ENCODE peak calls at places on chromosomes 4 and X, in five cellular contexts. V is A549; B is CD4-positive, CD25-positive, alpha-beta regulatory T cell; O is HCT116; S is tibial artery. N is an unnamed sample.

GRCh38 chr4:41178372-41179085 is 35.8 kb downstream of the APBB2 start:
- DNase-seq in V (no peak), B (no peak), O (no peak), S (no peak), N (no peak)

GRCh38 chr4:119897260-119897659 is 169.4 kb downstream of the MAD2L1 start:
- DNase-seq in V (no peak), B (no peak), O (no peak), S (no peak), N (no peak)

GRCh38 chr4:126180642-126181041 is 865.9 kb downstream of the FAT4 start:
- DNase-seq in V (no peak), B (no peak), O (no peak), S (no peak), N (no peak)

GRCh38 chrX:101482296-101482695 is 3.0 kb upstream of the ARMCX4 start:
- DNase-seq in V (no peak), B (no peak), O (no peak), S (no peak), N (no peak)

GRCh38 chr4:131644619-131645018 is 1504.5 kb upstream of the PCDH10 start:
- DNase-seq in V (no peak), B (no peak), O (peak; percentile 35), S (no peak), N (no peak)

GRCh38 chr4:113701156-113701555 is 60.4 kb downstream of the CAMK2D start:
- DNase-seq in V (no peak), B (no peak), O (no peak), S (no peak), N (no peak)

GRCh38 chrX:52923781-52924241 is 26.7 kb downstream of the FAM156B start:
- DNase-seq in V (no peak), B (no peak), O (no peak), S (peak; percentile 65), N (no peak)

GRCh38 chrX:131072871-131073571 is 14.9 kb downstream of the ARHGAP36 start:
- DNase-seq in V (no peak), B (no peak), O (no peak), S (no peak), N (no peak)

GRCh38 chr4:145845118-145845517 is 93.5 kb downstream of the ZNF827 start:
- DNase-seq in V (no peak), B (no peak), O (no peak), S (no peak), N (no peak)

GRCh38 chr4:74453846-74454742 is 9.2 kb downstream of the AREG start:
- DNase-seq in V (no peak), B (no peak), O (no peak), S (no peak), N (no peak)

GRCh38 chr4:55447826-55448225 is 52.1 kb downstream of the TMEM165 start:
- DNase-seq in V (no peak), B (no peak), O (no peak), S (no peak), N (no peak)

GRCh38 chrX:21972721-21973120 is 32.2 kb downstream of the SMS start:
- DNase-seq in V (no peak), B (peak; percentile 70), O (no peak), S (no peak), N (peak; percentile 44)

GRCh38 chrX:125205918-125206665 is 113.6 kb upstream of the TEX13C start:
- DNase-seq in V (no peak), B (no peak), O (no peak), S (peak; percentile 61), N (no peak)

GRCh38 chrX:125203379-125203736 is 116.3 kb upstream of the TEX13C start:
- DNase-seq in V (no peak), B (no peak), O (no peak), S (peak; percentile 63), N (no peak)

GRCh38 chrX:125203737-125204578 is 115.7 kb upstream of the TEX13C start:
- DNase-seq in V (no peak), B (no peak), O (no peak), S (peak; percentile 74), N (no peak)

GRCh38 chrX:125202486-125203378 is 116.9 kb upstream of the TEX13C start:
- DNase-seq in V (no peak), B (no peak), O (no peak), S (no peak), N (no peak)

GRCh38 chrX:125205084-125205917 is 114.4 kb upstream of the TEX13C start:
- DNase-seq in V (peak; percentile 41), B (peak; percentile 23), O (no peak), S (peak; percentile 78), N (no peak)
- H3K4me3 ChIP-seq in V (peak overlapping the region; percentile 54), B (no peak overlapping the region), O (no peak overlapping the region), S (peak overlapping the region; percentile 55), N (peak overlapping the region; percentile 13)

GRCh38 chr4:150257338-150257737 is 179.1 kb downstream of the DCLK2 start:
- DNase-seq in V (no peak), B (no peak), O (no peak), S (no peak), N (no peak)

GRCh38 chr4:150253965-150254364 is 175.7 kb downstream of the DCLK2 start:
- DNase-seq in V (no peak), B (no peak), O (no peak), S (no peak), N (no peak)

GRCh38 chr4:150255610-150256580 is 177.7 kb downstream of the DCLK2 start:
- DNase-seq in V (no peak), B (no peak), O (no peak), S (no peak), N (no peak)

GRCh38 chr4:150258569-150258968 is 180.3 kb downstream of the DCLK2 start:
- DNase-seq in V (no peak), B (no peak), O (no peak), S (no peak), N (no peak)

GRCh38 chr4:150256841-150257273 is 178.6 kb downstream of the DCLK2 start:
- DNase-seq in V (no peak), B (no peak), O (no peak), S (no peak), N (no peak)
- H3K4me3 ChIP-seq in V (no peak overlapping the region), B (no peak overlapping the region), O (no peak overlapping the region), S (no peak overlapping the region), N (no peak overlapping the region)

GRCh38 chr4:13529130-13529919 is 15.0 kb downstream of the NKX3-2 start:
- DNase-seq in V (no peak), B (no peak), O (no peak), S (no peak), N (no peak)
- H3K4me3 ChIP-seq in V (no peak overlapping the region), B (no peak overlapping the region), O (no peak overlapping the region), S (no peak overlapping the region), N (no peak overlapping the region)

DNA sequence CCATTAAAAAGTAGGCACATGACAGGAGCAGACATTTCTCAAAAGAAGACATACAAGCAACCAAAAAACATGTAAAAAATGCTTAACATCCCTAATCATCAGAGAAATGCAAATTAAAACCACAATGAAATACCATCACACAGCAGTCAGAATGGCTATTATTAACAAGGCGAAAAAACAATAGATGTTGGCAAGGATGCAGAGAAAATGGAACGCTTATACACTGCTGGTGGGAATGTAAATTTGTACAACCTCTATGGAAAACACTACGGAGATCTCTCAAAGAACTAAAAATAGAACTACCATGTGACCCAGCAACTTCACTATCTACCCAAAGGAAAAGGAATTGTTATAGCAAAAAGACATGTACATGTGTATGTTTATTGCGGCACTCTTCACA is 71.5 kb downstream of the PPP4R3C start:
- DNase-seq in V (no peak), B (no peak), O (no peak), S (no peak), N (no peak)
- H3K4me3 ChIP-seq in V (no peak overlapping the region), B (no peak overlapping the region), O (no peak overlapping the region), S (no peak overlapping the region), N (no peak overlapping the region)

DNA sequence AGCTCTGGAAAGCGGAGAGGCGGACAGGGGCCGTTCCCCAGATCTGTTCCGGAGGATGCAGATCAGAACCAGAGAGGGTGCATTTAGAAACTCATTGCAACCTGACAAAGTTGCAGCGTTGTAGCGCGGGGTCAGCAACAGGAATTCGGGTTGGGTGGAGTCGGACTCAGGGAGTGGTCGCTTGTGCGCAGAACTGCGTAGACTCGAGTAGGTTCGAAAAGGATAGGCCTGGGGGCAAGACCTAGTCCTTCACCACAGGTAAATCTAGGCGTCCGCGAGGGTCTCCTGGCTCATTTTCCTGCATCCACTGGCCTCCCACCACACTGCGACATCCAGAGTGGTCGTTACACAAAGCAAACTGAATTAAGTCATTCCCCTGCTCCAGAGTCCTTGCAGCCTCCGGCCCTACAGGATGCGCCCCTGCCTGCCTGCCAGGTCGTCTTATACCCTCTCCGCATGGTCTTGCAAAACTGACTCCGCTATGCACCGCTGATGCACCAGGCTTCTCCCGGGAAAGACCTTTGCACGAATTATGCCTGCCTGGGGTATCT is 4.7 kb upstream of the ZNF518B start:
- DNase-seq in V (no peak), B (no peak), O (no peak), S (no peak), N (no peak)
- H3K4me3 ChIP-seq in V (no peak overlapping the region), B (no peak overlapping the region), O (no peak overlapping the region), S (no peak overlapping the region), N (peak overlapping the region; percentile 53)